ENCODE peak calls at places on chromosomes 11 and 22, in nine cellular contexts. J, C, F, A, P, N, K, D and G are unnamed samples.

GRCh38 chr11:17595526-17596309 is 48.7 kb downstream of the OTOG start:
- DNase-seq in J (peak; percentile 21), C (no peak), F (no peak), A (no peak), P (no peak), N (no peak), K (no peak), D (no peak), G (peak; percentile 14)

GRCh38 chr11:78030429-78031325 is 7.6 kb upstream of the KCTD14 start:
- DNase-seq in J (peak; percentile 62), C (peak; percentile 92), F (peak; percentile 79), A (peak; percentile 62), P (peak; percentile 86), N (no peak), K (no peak), D (no peak), G (no peak)

GRCh38 chr11:114395776-114396175 is 4.5 kb downstream of the C11orf71 start:
- DNase-seq in J (no peak), C (no peak), F (no peak), A (no peak), P (peak; percentile 57), N (no peak), K (no peak), D (no peak), G (no peak)

GRCh38 chr22:37303821-37304274 is 21.5 kb downstream of the CYTH4 start:
- DNase-seq in J (no peak), C (no peak), F (peak; percentile 66), A (no peak), P (no peak), N (no peak), K (peak; percentile 77), D (peak; percentile 28), G (peak; percentile 98)

GRCh38 chr22:46380069-46380468 is 44.6 kb downstream of the TRMU start:
- DNase-seq in J (no peak), C (no peak), F (no peak), A (no peak), P (no peak), N (no peak), K (no peak), D (no peak), G (no peak)

GRCh38 chr11:46597609-46598219 is 3.9 kb upstream of the AMBRA1 start:
- DNase-seq in J (no peak), C (no peak), F (no peak), A (no peak), P (no peak), N (no peak), K (no peak), D (no peak), G (no peak)

GRCh38 chr11:47977651-47978050 is 2.7 kb upstream of the PTPRJ start:
- DNase-seq in J (peak; percentile 64), C (no peak), F (no peak), A (no peak), P (no peak), N (no peak), K (no peak), D (no peak), G (no peak)

GRCh38 chr11:69999721-70000120 is 78.4 kb upstream of the ANO1 start:
- DNase-seq in J (no peak), C (no peak), F (no peak), A (no peak), P (no peak), N (no peak), K (no peak), D (no peak), G (no peak)

GRCh38 chr11:118142809-118143208 is 9.8 kb downstream of the SCN4B start:
- DNase-seq in J (no peak), C (no peak), F (peak; percentile 61), A (no peak), P (peak; percentile 25), N (no peak), K (no peak), D (no peak), G (peak; percentile 94)

GRCh38 chr11:28529540-28530410 is 421.6 kb downstream of the METTL15 start:
- DNase-seq in J (no peak), C (no peak), F (no peak), A (peak; percentile 52), P (peak; percentile 13), N (no peak), K (peak; percentile 35), D (no peak), G (no peak)

GRCh38 chr11:18265949-18266348 is at the start of gene SAA1:
- DNase-seq in J (peak; percentile 64), C (no peak), F (no peak), A (no peak), P (no peak), N (no peak), K (no peak), D (no peak), G (no peak)

GRCh38 chr11:67240575-67241389 is 25.5 kb upstream of the GRK2 start:
- DNase-seq in J (peak; percentile 81), C (peak; percentile 80), F (peak; percentile 85), A (peak; percentile 91), P (peak; percentile 62), N (peak; percentile 80), K (peak; percentile 31), D (peak; percentile 54), G (peak; percentile 77)

GRCh38 chr11:2252018-2252417 is 18.4 kb downstream of the ASCL2 start:
- DNase-seq in J (no peak), C (no peak), F (no peak), A (no peak), P (no peak), N (no peak), K (no peak), D (no peak), G (no peak)

GRCh38 chr11:99015634-99016454 is 4.9 kb upstream of the CNTN5 start:
- DNase-seq in J (no peak), C (no peak), F (no peak), A (peak; percentile 39), P (peak; percentile 55), N (no peak), K (peak; percentile 39), D (no peak), G (no peak)

GRCh38 chr11:680970-681369 is 14.1 kb downstream of the DEAF1 start:
- DNase-seq in J (no peak), C (no peak), F (no peak), A (no peak), P (no peak), N (no peak), K (no peak), D (no peak), G (no peak)

GRCh38 chr11:1830119-1830499 is 4.7 kb upstream of the SYT8 start:
- DNase-seq in J (no peak), C (peak; percentile 45), F (peak; percentile 42), A (no peak), P (no peak), N (no peak), K (no peak), D (no peak), G (no peak)

GRCh38 chr11:57585301-57585700 is 12.2 kb upstream of the SERPING1 start:
- DNase-seq in J (no peak), C (no peak), F (no peak), A (no peak), P (no peak), N (no peak), K (no peak), D (no peak), G (no peak)

GRCh38 chr11:20131744-20132666 is 28.3 kb downstream of the DBX1 start:
- DNase-seq in J (peak; percentile 54), C (peak; percentile 57), F (peak; percentile 63), A (peak; percentile 54), P (no peak), N (peak; percentile 31), K (no peak), D (no peak), G (no peak)

GRCh38 chr11:91163619-91164451 is 941.0 kb upstream of the CHORDC1 start:
- DNase-seq in J (no peak), C (peak; percentile 17), F (peak; percentile 8), A (no peak), P (peak; percentile 51), N (no peak), K (no peak), D (no peak), G (no peak)

GRCh38 chr11:24932110-24933000 is 435.5 kb downstream of the LUZP2 start:
- DNase-seq in J (no peak), C (no peak), F (no peak), A (no peak), P (no peak), N (no peak), K (no peak), D (no peak), G (no peak)

GRCh38 chr22:29773233-29773632 is 6.1 kb downstream of the UQCR10 start:
- DNase-seq in J (no peak), C (peak; percentile 58), F (no peak), A (no peak), P (no peak), N (no peak), K (no peak), D (no peak), G (no peak)

GRCh38 chr11:70826541-70826943 is 425.8 kb downstream of the SHANK2 start:
- DNase-seq in J (no peak), C (no peak), F (no peak), A (no peak), P (peak; percentile 88), N (no peak), K (no peak), D (no peak), G (no peak)

GRCh38 chr11:102485095-102485722 is 32.6 kb upstream of the TMEM123 start:
- DNase-seq in J (no peak), C (no peak), F (no peak), A (no peak), P (no peak), N (no peak), K (no peak), D (no peak), G (no peak)

GRCh38 chr11:43578346-43579170 is 102.0 kb upstream of the HSD17B12 start:
- DNase-seq in J (no peak), C (no peak), F (no peak), A (no peak), P (no peak), N (no peak), K (peak; percentile 58), D (no peak), G (no peak)

GRCh38 chr11:20668844-20669832 is at the start of gene NELL1:
- DNase-seq in J (no peak), C (no peak), F (no peak), A (peak; percentile 43), P (peak; percentile 76), N (no peak), K (no peak), D (no peak), G (no peak)

GRCh38 chr11:10600570-10601248 is 32.2 kb upstream of the LYVE1 start:
- DNase-seq in J (no peak), C (no peak), F (no peak), A (no peak), P (no peak), N (no peak), K (no peak), D (no peak), G (peak; percentile 48)

GRCh38 chr11:67642148-67642475 is 2.5 kb upstream of the TBX10 start:
- DNase-seq in J (no peak), C (no peak), F (no peak), A (no peak), P (no peak), N (no peak), K (no peak), D (no peak), G (no peak)

GRCh38 chr11:60087239-60087638 is 1.2 kb upstream of the MS4A2 start:
- DNase-seq in J (no peak), C (no peak), F (no peak), A (no peak), P (no peak), N (no peak), K (no peak), D (no peak), G (no peak)

GRCh38 chr22:17922925-17923898 is 101.1 kb downstream of the MICAL3 start:
- DNase-seq in J (peak; percentile 80), C (peak; percentile 24), F (no peak), A (no peak), P (no peak), N (no peak), K (peak; percentile 74), D (no peak), G (no peak)

GRCh38 chr11:69931994-69932910 is 113.0 kb upstream of the FGF3 start:
- DNase-seq in J (no peak), C (no peak), F (peak; percentile 19), A (no peak), P (no peak), N (no peak), K (no peak), D (no peak), G (peak; percentile 16)